ENCODE peak calls at places on chromosomes 16 and 17, in seven cellular contexts. One of them, this sample, is unnamed.

GRCh38 chr17:16925461-16926060 is 46.4 kb downstream of the TNFRSF13B start:
- DNase-seq in activated effector memory CD4-positive, alpha-beta T cell treated with Interleukin-2 at 50 U/mL for 16 hours: no peak
- DNase-seq in activated CD4-positive, alpha-beta T cell treated with anti-CD3 and anti-CD28 coated beads for 24 hours: no peak
- DNase-seq in stimulated activated CD8-positive, alpha-beta memory T cell treated with anti-CD3 and anti-CD28 coated beads, Interleukin-7, amount 100 ng/mL, for 1 hour: no peak
- DNase-seq in stimulated activated CD4-positive, alpha-beta T cell treated with anti-CD3 and anti-CD28 coated beads, Interleukin-12 subunit alpha, Interleukin-12 subunit beta, amount 100 ng/mL, for 4 hours: no peak
- DNase-seq in HuH-7.5: no peak
- DNase-seq in NCI-H2029: no peak
- DNase-seq in this sample: no peak

GRCh38 chr16:89093602-89094251 is at the start of gene ACSF3:
- DNase-seq in activated effector memory CD4-positive, alpha-beta T cell treated with Interleukin-2 at 50 U/mL for 16 hours: peak
- DNase-seq in activated CD4-positive, alpha-beta T cell treated with anti-CD3 and anti-CD28 coated beads for 24 hours: peak
- DNase-seq in stimulated activated CD8-positive, alpha-beta memory T cell treated with anti-CD3 and anti-CD28 coated beads, Interleukin-7, amount 100 ng/mL, for 1 hour: peak
- DNase-seq in stimulated activated CD4-positive, alpha-beta T cell treated with anti-CD3 and anti-CD28 coated beads, Interleukin-12 subunit alpha, Interleukin-12 subunit beta, amount 100 ng/mL, for 4 hours: peak
- DNase-seq in HuH-7.5: peak
- DNase-seq in NCI-H2029: no peak
- DNase-seq in this sample: peak

GRCh38 chr17:876272-876671 is 94.1 kb downstream of the MRM3 start:
- DNase-seq in activated effector memory CD4-positive, alpha-beta T cell treated with Interleukin-2 at 50 U/mL for 16 hours: no peak
- DNase-seq in activated CD4-positive, alpha-beta T cell treated with anti-CD3 and anti-CD28 coated beads for 24 hours: no peak
- DNase-seq in stimulated activated CD8-positive, alpha-beta memory T cell treated with anti-CD3 and anti-CD28 coated beads, Interleukin-7, amount 100 ng/mL, for 1 hour: no peak
- DNase-seq in stimulated activated CD4-positive, alpha-beta T cell treated with anti-CD3 and anti-CD28 coated beads, Interleukin-12 subunit alpha, Interleukin-12 subunit beta, amount 100 ng/mL, for 4 hours: no peak
- DNase-seq in HuH-7.5: no peak
- DNase-seq in NCI-H2029: no peak
- DNase-seq in this sample: no peak

GRCh38 chr17:74601944-74602572 is 10.0 kb upstream of the CD300LD start:
- DNase-seq in activated effector memory CD4-positive, alpha-beta T cell treated with Interleukin-2 at 50 U/mL for 16 hours: no peak
- DNase-seq in activated CD4-positive, alpha-beta T cell treated with anti-CD3 and anti-CD28 coated beads for 24 hours: no peak
- DNase-seq in stimulated activated CD8-positive, alpha-beta memory T cell treated with anti-CD3 and anti-CD28 coated beads, Interleukin-7, amount 100 ng/mL, for 1 hour: no peak
- DNase-seq in stimulated activated CD4-positive, alpha-beta T cell treated with anti-CD3 and anti-CD28 coated beads, Interleukin-12 subunit alpha, Interleukin-12 subunit beta, amount 100 ng/mL, for 4 hours: no peak
- DNase-seq in HuH-7.5: peak
- DNase-seq in NCI-H2029: peak
- DNase-seq in this sample: peak

GRCh38 chr17:386145-386876 is 33.7 kb upstream of the RPH3AL start:
- DNase-seq in activated effector memory CD4-positive, alpha-beta T cell treated with Interleukin-2 at 50 U/mL for 16 hours: peak
- DNase-seq in activated CD4-positive, alpha-beta T cell treated with anti-CD3 and anti-CD28 coated beads for 24 hours: peak
- DNase-seq in stimulated activated CD8-positive, alpha-beta memory T cell treated with anti-CD3 and anti-CD28 coated beads, Interleukin-7, amount 100 ng/mL, for 1 hour: peak
- DNase-seq in stimulated activated CD4-positive, alpha-beta T cell treated with anti-CD3 and anti-CD28 coated beads, Interleukin-12 subunit alpha, Interleukin-12 subunit beta, amount 100 ng/mL, for 4 hours: peak
- DNase-seq in HuH-7.5: peak
- DNase-seq in NCI-H2029: no peak
- DNase-seq in this sample: peak

GRCh38 chr17:61761827-61762226 is 101.5 kb downstream of the BRIP1 start:
- DNase-seq in activated effector memory CD4-positive, alpha-beta T cell treated with Interleukin-2 at 50 U/mL for 16 hours: no peak
- DNase-seq in activated CD4-positive, alpha-beta T cell treated with anti-CD3 and anti-CD28 coated beads for 24 hours: no peak
- DNase-seq in stimulated activated CD8-positive, alpha-beta memory T cell treated with anti-CD3 and anti-CD28 coated beads, Interleukin-7, amount 100 ng/mL, for 1 hour: no peak
- DNase-seq in stimulated activated CD4-positive, alpha-beta T cell treated with anti-CD3 and anti-CD28 coated beads, Interleukin-12 subunit alpha, Interleukin-12 subunit beta, amount 100 ng/mL, for 4 hours: no peak
- DNase-seq in HuH-7.5: no peak
- DNase-seq in NCI-H2029: no peak
- DNase-seq in this sample: no peak

GRCh38 chr17:80760501-80760900 is 215.9 kb downstream of the RPTOR start:
- DNase-seq in activated effector memory CD4-positive, alpha-beta T cell treated with Interleukin-2 at 50 U/mL for 16 hours: no peak
- DNase-seq in activated CD4-positive, alpha-beta T cell treated with anti-CD3 and anti-CD28 coated beads for 24 hours: no peak
- DNase-seq in stimulated activated CD8-positive, alpha-beta memory T cell treated with anti-CD3 and anti-CD28 coated beads, Interleukin-7, amount 100 ng/mL, for 1 hour: no peak
- DNase-seq in stimulated activated CD4-positive, alpha-beta T cell treated with anti-CD3 and anti-CD28 coated beads, Interleukin-12 subunit alpha, Interleukin-12 subunit beta, amount 100 ng/mL, for 4 hours: no peak
- DNase-seq in HuH-7.5: no peak
- DNase-seq in NCI-H2029: peak
- DNase-seq in this sample: no peak

GRCh38 chr16:35725949-35726348 is 2266.5 kb downstream of the TP53TG3F start:
- DNase-seq in activated effector memory CD4-positive, alpha-beta T cell treated with Interleukin-2 at 50 U/mL for 16 hours: no peak
- DNase-seq in activated CD4-positive, alpha-beta T cell treated with anti-CD3 and anti-CD28 coated beads for 24 hours: no peak
- DNase-seq in stimulated activated CD8-positive, alpha-beta memory T cell treated with anti-CD3 and anti-CD28 coated beads, Interleukin-7, amount 100 ng/mL, for 1 hour: no peak
- DNase-seq in stimulated activated CD4-positive, alpha-beta T cell treated with anti-CD3 and anti-CD28 coated beads, Interleukin-12 subunit alpha, Interleukin-12 subunit beta, amount 100 ng/mL, for 4 hours: no peak
- DNase-seq in HuH-7.5: no peak
- DNase-seq in NCI-H2029: no peak
- DNase-seq in this sample: no peak

GRCh38 chr17:12814718-12815117 is 25.4 kb downstream of the ARHGAP44 start:
- DNase-seq in activated effector memory CD4-positive, alpha-beta T cell treated with Interleukin-2 at 50 U/mL for 16 hours: no peak
- DNase-seq in activated CD4-positive, alpha-beta T cell treated with anti-CD3 and anti-CD28 coated beads for 24 hours: no peak
- DNase-seq in stimulated activated CD8-positive, alpha-beta memory T cell treated with anti-CD3 and anti-CD28 coated beads, Interleukin-7, amount 100 ng/mL, for 1 hour: no peak
- DNase-seq in stimulated activated CD4-positive, alpha-beta T cell treated with anti-CD3 and anti-CD28 coated beads, Interleukin-12 subunit alpha, Interleukin-12 subunit beta, amount 100 ng/mL, for 4 hours: no peak
- DNase-seq in HuH-7.5: no peak
- DNase-seq in NCI-H2029: no peak
- DNase-seq in this sample: no peak

GRCh38 chr17:30520882-30521281 is 43.7 kb downstream of the GOSR1 start:
- DNase-seq in activated effector memory CD4-positive, alpha-beta T cell treated with Interleukin-2 at 50 U/mL for 16 hours: no peak
- DNase-seq in activated CD4-positive, alpha-beta T cell treated with anti-CD3 and anti-CD28 coated beads for 24 hours: no peak
- DNase-seq in stimulated activated CD8-positive, alpha-beta memory T cell treated with anti-CD3 and anti-CD28 coated beads, Interleukin-7, amount 100 ng/mL, for 1 hour: no peak
- DNase-seq in stimulated activated CD4-positive, alpha-beta T cell treated with anti-CD3 and anti-CD28 coated beads, Interleukin-12 subunit alpha, Interleukin-12 subunit beta, amount 100 ng/mL, for 4 hours: no peak
- DNase-seq in HuH-7.5: no peak
- DNase-seq in NCI-H2029: no peak
- DNase-seq in this sample: no peak

GRCh38 chr17:82001657-82002056 is 21.0 kb downstream of the CENPX start:
- DNase-seq in activated effector memory CD4-positive, alpha-beta T cell treated with Interleukin-2 at 50 U/mL for 16 hours: no peak
- DNase-seq in activated CD4-positive, alpha-beta T cell treated with anti-CD3 and anti-CD28 coated beads for 24 hours: no peak
- DNase-seq in stimulated activated CD8-positive, alpha-beta memory T cell treated with anti-CD3 and anti-CD28 coated beads, Interleukin-7, amount 100 ng/mL, for 1 hour: no peak
- DNase-seq in stimulated activated CD4-positive, alpha-beta T cell treated with anti-CD3 and anti-CD28 coated beads, Interleukin-12 subunit alpha, Interleukin-12 subunit beta, amount 100 ng/mL, for 4 hours: no peak
- DNase-seq in HuH-7.5: no peak
- DNase-seq in NCI-H2029: no peak
- DNase-seq in this sample: no peak

GRCh38 chr16:47196457-47196856 is 52.7 kb upstream of the NETO2 start:
- DNase-seq in activated effector memory CD4-positive, alpha-beta T cell treated with Interleukin-2 at 50 U/mL for 16 hours: no peak
- DNase-seq in activated CD4-positive, alpha-beta T cell treated with anti-CD3 and anti-CD28 coated beads for 24 hours: no peak
- DNase-seq in stimulated activated CD8-positive, alpha-beta memory T cell treated with anti-CD3 and anti-CD28 coated beads, Interleukin-7, amount 100 ng/mL, for 1 hour: no peak
- DNase-seq in stimulated activated CD4-positive, alpha-beta T cell treated with anti-CD3 and anti-CD28 coated beads, Interleukin-12 subunit alpha, Interleukin-12 subunit beta, amount 100 ng/mL, for 4 hours: no peak
- DNase-seq in HuH-7.5: no peak
- DNase-seq in NCI-H2029: no peak
- DNase-seq in this sample: no peak

GRCh38 chr17:30172560-30172959 is 55.9 kb downstream of the NSRP1 start:
- DNase-seq in activated effector memory CD4-positive, alpha-beta T cell treated with Interleukin-2 at 50 U/mL for 16 hours: no peak
- DNase-seq in activated CD4-positive, alpha-beta T cell treated with anti-CD3 and anti-CD28 coated beads for 24 hours: no peak
- DNase-seq in stimulated activated CD8-positive, alpha-beta memory T cell treated with anti-CD3 and anti-CD28 coated beads, Interleukin-7, amount 100 ng/mL, for 1 hour: no peak
- DNase-seq in stimulated activated CD4-positive, alpha-beta T cell treated with anti-CD3 and anti-CD28 coated beads, Interleukin-12 subunit alpha, Interleukin-12 subunit beta, amount 100 ng/mL, for 4 hours: no peak
- DNase-seq in HuH-7.5: no peak
- DNase-seq in NCI-H2029: no peak
- DNase-seq in this sample: no peak

GRCh38 chr17:72192409-72193192 is 71.8 kb downstream of the SOX9 start:
- DNase-seq in activated effector memory CD4-positive, alpha-beta T cell treated with Interleukin-2 at 50 U/mL for 16 hours: no peak
- DNase-seq in activated CD4-positive, alpha-beta T cell treated with anti-CD3 and anti-CD28 coated beads for 24 hours: no peak
- DNase-seq in stimulated activated CD8-positive, alpha-beta memory T cell treated with anti-CD3 and anti-CD28 coated beads, Interleukin-7, amount 100 ng/mL, for 1 hour: no peak
- DNase-seq in stimulated activated CD4-positive, alpha-beta T cell treated with anti-CD3 and anti-CD28 coated beads, Interleukin-12 subunit alpha, Interleukin-12 subunit beta, amount 100 ng/mL, for 4 hours: no peak
- DNase-seq in HuH-7.5: no peak
- DNase-seq in NCI-H2029: no peak
- DNase-seq in this sample: no peak

GRCh38 chr16:49581630-49582298 is 208.2 kb downstream of the C16orf78 start:
- DNase-seq in activated effector memory CD4-positive, alpha-beta T cell treated with Interleukin-2 at 50 U/mL for 16 hours: no peak
- DNase-seq in activated CD4-positive, alpha-beta T cell treated with anti-CD3 and anti-CD28 coated beads for 24 hours: no peak
- DNase-seq in stimulated activated CD8-positive, alpha-beta memory T cell treated with anti-CD3 and anti-CD28 coated beads, Interleukin-7, amount 100 ng/mL, for 1 hour: no peak
- DNase-seq in stimulated activated CD4-positive, alpha-beta T cell treated with anti-CD3 and anti-CD28 coated beads, Interleukin-12 subunit alpha, Interleukin-12 subunit beta, amount 100 ng/mL, for 4 hours: no peak
- DNase-seq in HuH-7.5: no peak
- DNase-seq in NCI-H2029: no peak
- DNase-seq in this sample: no peak

GRCh38 chr17:6495450-6496115 is 51.3 kb downstream of the PIMREG start:
- DNase-seq in activated effector memory CD4-positive, alpha-beta T cell treated with Interleukin-2 at 50 U/mL for 16 hours: no peak
- DNase-seq in activated CD4-positive, alpha-beta T cell treated with anti-CD3 and anti-CD28 coated beads for 24 hours: no peak
- DNase-seq in stimulated activated CD8-positive, alpha-beta memory T cell treated with anti-CD3 and anti-CD28 coated beads, Interleukin-7, amount 100 ng/mL, for 1 hour: no peak
- DNase-seq in stimulated activated CD4-positive, alpha-beta T cell treated with anti-CD3 and anti-CD28 coated beads, Interleukin-12 subunit alpha, Interleukin-12 subunit beta, amount 100 ng/mL, for 4 hours: no peak
- DNase-seq in HuH-7.5: no peak
- DNase-seq in NCI-H2029: no peak
- DNase-seq in this sample: no peak

GRCh38 chr17:2710804-2711607 is 558 bp downstream of the CLUH start:
- DNase-seq in activated effector memory CD4-positive, alpha-beta T cell treated with Interleukin-2 at 50 U/mL for 16 hours: no peak
- DNase-seq in activated CD4-positive, alpha-beta T cell treated with anti-CD3 and anti-CD28 coated beads for 24 hours: no peak
- DNase-seq in stimulated activated CD8-positive, alpha-beta memory T cell treated with anti-CD3 and anti-CD28 coated beads, Interleukin-7, amount 100 ng/mL, for 1 hour: no peak
- DNase-seq in stimulated activated CD4-positive, alpha-beta T cell treated with anti-CD3 and anti-CD28 coated beads, Interleukin-12 subunit alpha, Interleukin-12 subunit beta, amount 100 ng/mL, for 4 hours: peak
- DNase-seq in HuH-7.5: peak
- DNase-seq in NCI-H2029: no peak
- DNase-seq in this sample: no peak

GRCh38 chr17:62791235-62792121 is 16.6 kb downstream of the MARCHF10 start:
- DNase-seq in activated effector memory CD4-positive, alpha-beta T cell treated with Interleukin-2 at 50 U/mL for 16 hours: no peak
- DNase-seq in activated CD4-positive, alpha-beta T cell treated with anti-CD3 and anti-CD28 coated beads for 24 hours: no peak
- DNase-seq in stimulated activated CD8-positive, alpha-beta memory T cell treated with anti-CD3 and anti-CD28 coated beads, Interleukin-7, amount 100 ng/mL, for 1 hour: no peak
- DNase-seq in stimulated activated CD4-positive, alpha-beta T cell treated with anti-CD3 and anti-CD28 coated beads, Interleukin-12 subunit alpha, Interleukin-12 subunit beta, amount 100 ng/mL, for 4 hours: no peak
- DNase-seq in HuH-7.5: no peak
- DNase-seq in NCI-H2029: peak
- DNase-seq in this sample: no peak

GRCh38 chr17:49851387-49852291 is 3.8 kb upstream of the TAC4 start:
- DNase-seq in activated effector memory CD4-positive, alpha-beta T cell treated with Interleukin-2 at 50 U/mL for 16 hours: peak
- DNase-seq in activated CD4-positive, alpha-beta T cell treated with anti-CD3 and anti-CD28 coated beads for 24 hours: peak
- DNase-seq in stimulated activated CD8-positive, alpha-beta memory T cell treated with anti-CD3 and anti-CD28 coated beads, Interleukin-7, amount 100 ng/mL, for 1 hour: peak
- DNase-seq in stimulated activated CD4-positive, alpha-beta T cell treated with anti-CD3 and anti-CD28 coated beads, Interleukin-12 subunit alpha, Interleukin-12 subunit beta, amount 100 ng/mL, for 4 hours: peak
- DNase-seq in HuH-7.5: peak
- DNase-seq in NCI-H2029: peak
- DNase-seq in this sample: peak

GRCh38 chr16:63982156-63982555 is 1139.7 kb downstream of the CDH11 start:
- DNase-seq in activated effector memory CD4-positive, alpha-beta T cell treated with Interleukin-2 at 50 U/mL for 16 hours: no peak
- DNase-seq in activated CD4-positive, alpha-beta T cell treated with anti-CD3 and anti-CD28 coated beads for 24 hours: no peak
- DNase-seq in stimulated activated CD8-positive, alpha-beta memory T cell treated with anti-CD3 and anti-CD28 coated beads, Interleukin-7, amount 100 ng/mL, for 1 hour: no peak
- DNase-seq in stimulated activated CD4-positive, alpha-beta T cell treated with anti-CD3 and anti-CD28 coated beads, Interleukin-12 subunit alpha, Interleukin-12 subunit beta, amount 100 ng/mL, for 4 hours: no peak
- DNase-seq in HuH-7.5: no peak
- DNase-seq in NCI-H2029: no peak
- DNase-seq in this sample: no peak

GRCh38 chr16:70157105-70157476 is 16.5 kb upstream of the CLEC18C start:
- DNase-seq in activated effector memory CD4-positive, alpha-beta T cell treated with Interleukin-2 at 50 U/mL for 16 hours: no peak
- DNase-seq in activated CD4-positive, alpha-beta T cell treated with anti-CD3 and anti-CD28 coated beads for 24 hours: no peak
- DNase-seq in stimulated activated CD8-positive, alpha-beta memory T cell treated with anti-CD3 and anti-CD28 coated beads, Interleukin-7, amount 100 ng/mL, for 1 hour: no peak
- DNase-seq in stimulated activated CD4-positive, alpha-beta T cell treated with anti-CD3 and anti-CD28 coated beads, Interleukin-12 subunit alpha, Interleukin-12 subunit beta, amount 100 ng/mL, for 4 hours: no peak
- DNase-seq in HuH-7.5: no peak
- DNase-seq in NCI-H2029: no peak
- DNase-seq in this sample: no peak

GRCh38 chr17:36602030-36602737 is 801 bp downstream of the MRM1 start:
- DNase-seq in activated effector memory CD4-positive, alpha-beta T cell treated with Interleukin-2 at 50 U/mL for 16 hours: no peak
- DNase-seq in activated CD4-positive, alpha-beta T cell treated with anti-CD3 and anti-CD28 coated beads for 24 hours: no peak
- DNase-seq in stimulated activated CD8-positive, alpha-beta memory T cell treated with anti-CD3 and anti-CD28 coated beads, Interleukin-7, amount 100 ng/mL, for 1 hour: no peak
- DNase-seq in stimulated activated CD4-positive, alpha-beta T cell treated with anti-CD3 and anti-CD28 coated beads, Interleukin-12 subunit alpha, Interleukin-12 subunit beta, amount 100 ng/mL, for 4 hours: peak
- DNase-seq in HuH-7.5: no peak
- DNase-seq in NCI-H2029: no peak
- DNase-seq in this sample: no peak

GRCh38 chr16:15822957-15823356 is 33.9 kb downstream of the MYH11 start:
- DNase-seq in activated effector memory CD4-positive, alpha-beta T cell treated with Interleukin-2 at 50 U/mL for 16 hours: no peak
- DNase-seq in activated CD4-positive, alpha-beta T cell treated with anti-CD3 and anti-CD28 coated beads for 24 hours: no peak
- DNase-seq in stimulated activated CD8-positive, alpha-beta memory T cell treated with anti-CD3 and anti-CD28 coated beads, Interleukin-7, amount 100 ng/mL, for 1 hour: no peak
- DNase-seq in stimulated activated CD4-positive, alpha-beta T cell treated with anti-CD3 and anti-CD28 coated beads, Interleukin-12 subunit alpha, Interleukin-12 subunit beta, amount 100 ng/mL, for 4 hours: no peak
- DNase-seq in HuH-7.5: no peak
- DNase-seq in NCI-H2029: no peak
- DNase-seq in this sample: no peak

This sample was measured in activated gamma-delta T cell treated with Interleukin-2 at 50 U/mL for 16 hours.